ENCODE peak calls at places on chromosomes 13 and 19, in five cellular contexts. G is islet precursor cell; M is AG09319; X is tibial artery; F is stimulated activated CD8-positive, alpha-beta memory T cell treated with anti-CD3 and anti-CD28 coated beads, Interleukin-15, amount 100 ng/mL, for 4 hours. D is an unnamed sample.

GRCh38 chr19:22545751-22546150 is 88.4 kb upstream of the ZNF492 start:
- DNase-seq in G (no peak), M (no peak), X (peak; percentile 34), F (no peak), D (no peak)

GRCh38 chr19:3045885-3046603 is 16.3 kb downstream of the TLE5 start:
- DNase-seq in G (no peak), M (no peak), X (no peak), F (no peak), D (no peak)

GRCh38 chr19:17840019-17840418 is 7.8 kb downstream of the JAK3 start:
- DNase-seq in G (no peak), M (no peak), X (no peak), F (no peak), D (no peak)

GRCh38 chr13:110713642-110713952 is at the start of gene ING1:
- DNase-seq in G (no peak), M (no peak), X (no peak), F (no peak), D (no peak)

GRCh38 chr13:46728777-46729176 is 68.2 kb downstream of the ESD start:
- DNase-seq in G (no peak), M (no peak), X (no peak), F (no peak), D (no peak)

GRCh38 chr19:3095375-3096191 is 1.4 kb downstream of the GNA11 start:
- DNase-seq in G (peak; percentile 88), M (no peak), X (no peak), F (peak; percentile 39), D (no peak)

GRCh38 chr19:49546825-49547565 is 19.2 kb downstream of the RCN3 start:
- DNase-seq in G (peak; percentile 90), M (peak; percentile 89), X (peak; percentile 82), F (peak; percentile 44), D (peak; percentile 86)

GRCh38 chr13:75704194-75704941 is 68.2 kb downstream of the LMO7 start:
- DNase-seq in G (no peak), M (no peak), X (no peak), F (no peak), D (no peak)

GRCh38 chr19:50300051-50300450 is 29.1 kb downstream of the KCNC3 start:
- DNase-seq in G (no peak), M (no peak), X (no peak), F (no peak), D (no peak)

GRCh38 chr13:24280722-24281121 is 28.7 kb upstream of the C1QTNF9 start:
- DNase-seq in G (no peak), M (no peak), X (no peak), F (no peak), D (no peak)

GRCh38 chr13:111973186-111974064 is 93.5 kb upstream of the SOX1 start:
- DNase-seq in G (no peak), M (no peak), X (no peak), F (no peak), D (no peak)

GRCh38 chr13:110644892-110645521 is 29.7 kb downstream of the NAXD start:
- DNase-seq in G (peak; percentile 93), M (peak; percentile 7), X (peak; percentile 47), F (no peak), D (no peak)

GRCh38 chr19:33261511-33262192 is 36.0 kb upstream of the SLC7A10 start:
- DNase-seq in G (no peak), M (no peak), X (no peak), F (no peak), D (no peak)

GRCh38 chr13:110023729-110024645 is 237.6 kb upstream of the IRS2 start:
- DNase-seq in G (no peak), M (no peak), X (peak; percentile 69), F (no peak), D (no peak)

GRCh38 chr19:15129856-15130580 is 22.8 kb downstream of the SYDE1 start:
- DNase-seq in G (peak; percentile 74), M (no peak), X (no peak), F (peak; percentile 38), D (no peak)

GRCh38 chr19:1076951-1077350 is 10.0 kb downstream of the ARHGAP45 start:
- DNase-seq in G (no peak), M (no peak), X (peak; percentile 65), F (peak; percentile 90), D (no peak)

GRCh38 chr19:45103200-45103624 is 10.2 kb downstream of the PPP1R37 start:
- DNase-seq in G (no peak), M (no peak), X (no peak), F (no peak), D (no peak)

GRCh38 chr19:13794388-13794751 is 873 bp upstream of the ZSWIM4 start:
- DNase-seq in G (no peak), M (peak; percentile 80), X (peak; percentile 88), F (no peak), D (peak; percentile 88)

GRCh38 chr19:7326105-7326877 is 22.4 kb upstream of the ARHGEF18 start:
- DNase-seq in G (peak; percentile 67), M (no peak), X (no peak), F (no peak), D (no peak)

GRCh38 chr13:42684226-42684625 is 97.2 kb upstream of the FAM216B start:
- DNase-seq in G (no peak), M (no peak), X (no peak), F (no peak), D (no peak)

GRCh38 chr13:49528161-49528560 is 32.4 kb downstream of the PHF11 start:
- DNase-seq in G (no peak), M (no peak), X (no peak), F (no peak), D (no peak)

GRCh38 chr13:113848431-113849260 is 15.2 kb downstream of the GAS6 start:
- DNase-seq in G (peak; percentile 44), M (no peak), X (no peak), F (no peak), D (no peak)

GRCh38 chr13:26589754-26590153 is 32.3 kb downstream of the WASF3 start:
- DNase-seq in G (no peak), M (no peak), X (no peak), F (no peak), D (no peak)

GRCh38 chr13:27171244-27171829 is at the start of gene USP12:
- DNase-seq in G (no peak), M (no peak), X (no peak), F (no peak), D (no peak)

GRCh38 chr13:63287926-63288325 is 1872.3 kb upstream of the PCDH20 start:
- DNase-seq in G (no peak), M (no peak), X (no peak), F (no peak), D (no peak)

GRCh38 chr19:35673121-35673804 is 6.9 kb downstream of the UPK1A start:
- DNase-seq in G (peak; percentile 89), M (no peak), X (no peak), F (peak; percentile 12), D (peak; percentile 46)

GRCh38 chr19:49594157-49595005 is 3.4 kb downstream of the PRR12 start:
- DNase-seq in G (no peak), M (no peak), X (no peak), F (no peak), D (no peak)

GRCh38 chr19:42286349-42287016 is 15.4 kb upstream of the PRR19 start:
- DNase-seq in G (no peak), M (no peak), X (no peak), F (no peak), D (no peak)

GRCh38 chr13:104043184-104043583 is 977.0 kb upstream of the SLC10A2 start:
- DNase-seq in G (peak; percentile 48), M (no peak), X (no peak), F (no peak), D (no peak)

GRCh38 chr19:30799854-30800755 is 427.9 kb downstream of the ZNF536 start:
- DNase-seq in G (peak; percentile 72), M (no peak), X (peak; percentile 42), F (no peak), D (no peak)

GRCh38 chr19:17391371-17392151 is 2.4 kb downstream of the CCDC194 start:
- DNase-seq in G (peak; percentile 54), M (no peak), X (no peak), F (no peak), D (no peak)

D was measured in GM04504.